ENCODE peak calls at places on chromosomes 6 and 20, in eight cellular contexts. V, N, T, E, C, I, Q and X are unnamed samples.

GRCh38 chr20:18394363-18394762 is 72.5 kb downstream of the DZANK1 start:
- DNase-seq in V (no peak), N (no peak), T (no peak), E (no peak), C (no peak), I (no peak), Q (no peak), X (no peak)

GRCh38 chr20:59159091-59159821 is 4.4 kb upstream of the ZNF831 start:
- DNase-seq in V (no peak), N (no peak), T (no peak), E (no peak), C (no peak), I (no peak), Q (no peak), X (peak)

GRCh38 chr20:63525968-63526367 is 5.4 kb downstream of the PPDPF start:
- DNase-seq in V (no peak), N (no peak), T (no peak), E (no peak), C (no peak), I (no peak), Q (peak), X (no peak)

GRCh38 chr20:33490023-33490933 is at the start of gene CBFA2T2:
- DNase-seq in V (no peak), N (peak), T (no peak), E (no peak), C (peak), I (no peak), Q (no peak), X (peak)

GRCh38 chr6:140912686-140913085 is 1220.0 kb upstream of the GJE1 start:
- DNase-seq in V (no peak), N (no peak), T (no peak), E (no peak), C (no peak), I (no peak), Q (no peak), X (no peak)

GRCh38 chr6:10403385-10404106 is 11.3 kb downstream of the TFAP2A start:
- DNase-seq in V (peak), N (no peak), T (no peak), E (no peak), C (peak), I (no peak), Q (no peak), X (no peak)

GRCh38 chr6:43910638-43911353 is 140.8 kb downstream of the VEGFA start:
- DNase-seq in V (no peak), N (no peak), T (no peak), E (no peak), C (peak), I (no peak), Q (no peak), X (no peak)

GRCh38 chr6:123527406-123527805 is 109.3 kb downstream of the TRDN start:
- DNase-seq in V (no peak), N (no peak), T (no peak), E (no peak), C (no peak), I (no peak), Q (no peak), X (no peak)

GRCh38 chr6:105179244-105180065 is at the start of gene POPDC3:
- DNase-seq in V (no peak), N (no peak), T (peak), E (peak), C (peak), I (no peak), Q (no peak), X (peak)

GRCh38 chr6:44009425-44010321 is 117.6 kb downstream of the MRPL14 start:
- DNase-seq in V (no peak), N (no peak), T (no peak), E (peak), C (peak), I (no peak), Q (no peak), X (no peak)

GRCh38 chr20:32445539-32446273 is 87.6 kb downstream of the ASXL1 start:
- DNase-seq in V (no peak), N (no peak), T (no peak), E (peak), C (no peak), I (no peak), Q (no peak), X (no peak)

GRCh38 chr6:151716446-151717047 is 90.9 kb upstream of the ESR1 start:
- DNase-seq in V (no peak), N (no peak), T (no peak), E (peak), C (no peak), I (peak), Q (no peak), X (peak)

GRCh38 chr6:121666809-121667208 is 231.4 kb downstream of the GJA1 start:
- DNase-seq in V (no peak), N (no peak), T (no peak), E (no peak), C (peak), I (no peak), Q (no peak), X (no peak)

GRCh38 chr6:89122625-89123024 is 4.8 kb upstream of the SRSF12 start:
- DNase-seq in V (no peak), N (no peak), T (no peak), E (no peak), C (peak), I (no peak), Q (no peak), X (no peak)

GRCh38 chr6:142945446-142946180 is 637 bp upstream of the HIVEP2 start:
- DNase-seq in V (peak), N (peak), T (peak), E (peak), C (no peak), I (no peak), Q (peak), X (no peak)

GRCh38 chr20:62320581-62321354 is 18.0 kb downstream of the ADRM1 start:
- DNase-seq in V (no peak), N (no peak), T (no peak), E (no peak), C (no peak), I (peak), Q (no peak), X (no peak)

GRCh38 chr6:30748851-30749540 is 4.6 kb upstream of the IER3 start:
- DNase-seq in V (no peak), N (no peak), T (no peak), E (no peak), C (peak), I (no peak), Q (no peak), X (no peak)

GRCh38 chr6:30749554-30750378 is 5.4 kb upstream of the IER3 start:
- DNase-seq in V (no peak), N (no peak), T (no peak), E (peak), C (no peak), I (no peak), Q (no peak), X (no peak)

GRCh38 chr6:30750379-30750668 is 6.0 kb upstream of the IER3 start:
- DNase-seq in V (no peak), N (no peak), T (no peak), E (no peak), C (no peak), I (no peak), Q (no peak), X (no peak)

GRCh38 chr6:30754631-30755030 is 10.3 kb upstream of the IER3 start:
- DNase-seq in V (no peak), N (no peak), T (no peak), E (no peak), C (peak), I (no peak), Q (no peak), X (no peak)

GRCh38 chr6:30752164-30752927 is 8.0 kb upstream of the IER3 start:
- DNase-seq in V (peak), N (peak), T (no peak), E (peak), C (peak), I (peak), Q (peak), X (no peak)
- TF ChIP-seq POLR2A in V (peak), N (no peak), T (no peak), E (no peak), C (peak), I (no peak), Q (no peak), X (no peak)

DNA sequence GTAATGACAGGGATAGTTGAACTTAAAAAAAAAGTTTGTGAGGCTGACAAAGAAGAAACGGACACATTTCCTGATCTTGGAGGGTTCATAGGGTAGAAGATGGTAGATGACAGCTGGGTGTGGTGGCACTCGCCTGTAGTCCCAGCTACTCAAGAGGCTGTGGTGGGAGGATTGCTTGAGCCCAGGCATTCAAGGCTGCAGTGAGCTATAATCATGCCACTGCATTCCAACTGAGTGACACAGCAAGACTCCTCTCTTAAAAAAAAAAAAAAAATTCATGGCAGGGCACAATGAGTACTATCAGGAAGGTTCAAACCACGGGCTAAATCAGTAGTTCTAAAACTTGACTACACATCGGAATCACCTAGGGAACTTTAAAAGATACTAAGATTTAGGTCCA is 2.0 kb upstream of the MICA start:
- DNase-seq in V (peak), N (peak), T (no peak), E (peak), C (peak), I (no peak), Q (no peak), X (no peak)
- TF ChIP-seq POLR2A in V (peak), N (peak), T (no peak), E (no peak), C (no peak), I (peak), Q (no peak), X (no peak)

DNA sequence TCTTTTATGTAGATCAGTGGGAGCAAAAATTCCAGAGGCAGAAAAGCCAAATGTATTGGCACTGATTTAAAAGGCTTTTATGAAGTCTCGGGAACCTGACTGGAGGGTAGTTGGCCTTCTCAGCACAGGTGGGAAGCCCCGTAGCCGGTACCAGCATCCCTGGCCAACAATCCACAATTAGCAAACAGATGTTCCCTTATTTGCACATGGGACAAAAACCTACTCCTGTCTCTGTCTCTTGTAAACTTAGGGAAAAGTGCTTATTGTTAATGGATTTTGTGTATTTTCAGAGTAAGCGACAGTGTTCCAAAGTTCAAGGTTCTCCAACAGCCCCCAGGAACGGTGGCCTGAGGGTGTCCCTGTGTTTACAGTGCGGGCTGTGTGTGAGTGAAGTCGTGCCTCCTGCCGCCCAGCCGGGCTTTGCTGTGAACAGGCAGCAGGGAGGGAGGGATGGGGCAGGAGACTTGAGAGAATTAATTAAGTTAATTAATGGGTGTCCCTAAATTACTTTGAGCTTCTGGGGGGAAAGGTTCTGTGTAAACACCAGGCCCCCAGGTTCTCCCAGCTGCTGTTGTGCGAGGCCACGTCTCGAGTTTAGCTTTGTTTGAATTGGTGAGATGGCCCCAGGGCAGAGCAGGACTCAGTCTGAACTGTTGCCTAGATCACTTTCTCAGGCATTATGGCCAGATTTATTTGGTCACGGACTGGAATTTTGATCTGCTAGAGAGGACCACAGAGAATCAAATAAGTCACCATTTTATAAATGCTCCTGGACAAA is 3.9 kb downstream of the SYNJ2 start:
- DNase-seq in V (no peak), N (no peak), T (no peak), E (no peak), C (no peak), I (no peak), Q (peak), X (no peak)
- TF ChIP-seq POLR2A in V (no peak), N (no peak), T (no peak), E (no peak), C (no peak), I (no peak), Q (no peak), X (no peak)

GRCh38 chr20:50029697-50030428 is 47.1 kb downstream of the SNAI1 start:
- DNase-seq in V (no peak), N (peak), T (no peak), E (peak), C (peak), I (peak), Q (no peak), X (no peak)
- TF ChIP-seq POLR2A in V (no peak), N (no peak), T (no peak), E (no peak), C (peak), I (peak), Q (no peak), X (no peak)

GRCh38 chr6:37244430-37245310 is 12.9 kb upstream of the TBC1D22B start:
- DNase-seq in V (peak), N (peak), T (no peak), E (peak), C (peak), I (peak), Q (no peak), X (no peak)
- TF ChIP-seq POLR2A in V (no peak), N (no peak), T (no peak), E (peak), C (peak), I (peak), Q (no peak), X (no peak)

DNA sequence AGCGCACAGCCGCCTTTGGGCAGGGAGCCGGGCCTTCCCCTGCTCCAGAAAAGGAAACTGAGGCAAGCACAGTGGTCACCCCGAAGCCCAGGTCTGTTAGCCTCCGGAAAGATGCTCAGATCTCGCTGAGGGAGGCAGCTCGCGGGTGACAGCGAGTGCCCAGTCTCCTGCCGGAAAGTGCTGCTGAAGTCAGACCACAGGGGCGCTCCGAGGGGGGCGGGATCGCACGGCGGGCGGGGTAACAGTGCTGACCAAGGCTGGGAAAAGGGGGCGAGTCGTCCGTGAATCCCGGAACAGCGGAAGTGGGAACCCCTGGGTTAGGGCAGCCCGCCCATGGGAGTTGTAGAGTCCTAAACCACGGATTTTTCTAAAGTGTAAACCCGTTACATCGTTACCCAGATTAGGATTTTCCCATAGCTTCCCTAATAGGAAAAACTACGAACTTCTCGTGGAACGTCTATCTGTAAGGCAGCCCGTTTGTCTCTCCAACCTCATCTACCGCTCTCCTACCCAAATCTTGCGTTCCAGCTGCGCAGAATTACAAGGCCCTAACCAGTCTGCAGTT is 504 bp downstream of the VPS16 start:
- DNase-seq in V (peak), N (peak), T (peak), E (peak), C (peak), I (peak), Q (peak), X (no peak)
- TF ChIP-seq POLR2A in V (no peak), N (no peak), T (no peak), E (no peak), C (no peak), I (no peak), Q (no peak), X (no peak)

GRCh38 chr20:47603260-47603659 is 101.6 kb downstream of the NCOA3 start:
- DNase-seq in V (no peak), N (no peak), T (no peak), E (no peak), C (no peak), I (no peak), Q (no peak), X (no peak)

GRCh38 chr20:47607208-47607613 is 105.5 kb downstream of the NCOA3 start:
- DNase-seq in V (no peak), N (no peak), T (no peak), E (no peak), C (peak), I (no peak), Q (no peak), X (no peak)

GRCh38 chr20:47605673-47606413 is 104.2 kb downstream of the NCOA3 start:
- DNase-seq in V (no peak), N (no peak), T (no peak), E (no peak), C (no peak), I (no peak), Q (no peak), X (no peak)

GRCh38 chr20:47610247-47610944 is 108.7 kb downstream of the NCOA3 start:
- DNase-seq in V (no peak), N (peak), T (no peak), E (no peak), C (peak), I (no peak), Q (no peak), X (no peak)

GRCh38 chr20:47606414-47607207 is 104.9 kb downstream of the NCOA3 start:
- DNase-seq in V (no peak), N (no peak), T (no peak), E (no peak), C (no peak), I (no peak), Q (no peak), X (no peak)
- TF ChIP-seq POLR2A in V (no peak), N (no peak), T (no peak), E (no peak), C (no peak), I (no peak), Q (no peak), X (no peak)

GRCh38 chr20:6489361-6490154 is 277.9 kb upstream of the BMP2 start:
- DNase-seq in V (no peak), N (no peak), T (no peak), E (no peak), C (no peak), I (no peak), Q (no peak), X (no peak)
- TF ChIP-seq POLR2A in V (no peak), N (no peak), T (no peak), E (no peak), C (no peak), I (no peak), Q (no peak), X (no peak)

GRCh38 chr6:13260831-13261230 is 67.5 kb downstream of the TBC1D7 start:
- DNase-seq in V (no peak), N (no peak), T (no peak), E (no peak), C (no peak), I (no peak), Q (no peak), X (no peak)

GRCh38 chr6:13260116-13260598 is 68.2 kb downstream of the TBC1D7 start:
- DNase-seq in V (no peak), N (no peak), T (no peak), E (no peak), C (no peak), I (no peak), Q (no peak), X (no peak)

GRCh38 chr6:13261464-13261994 is 66.8 kb downstream of the TBC1D7 start:
- DNase-seq in V (no peak), N (no peak), T (no peak), E (no peak), C (no peak), I (no peak), Q (peak), X (no peak)

GRCh38 chr6:13262302-13263006 is 65.9 kb downstream of the TBC1D7 start:
- DNase-seq in V (no peak), N (no peak), T (no peak), E (no peak), C (no peak), I (no peak), Q (no peak), X (no peak)

GRCh38 chr6:13263669-13264068 is 64.7 kb downstream of the TBC1D7 start:
- DNase-seq in V (no peak), N (no peak), T (no peak), E (no peak), C (no peak), I (no peak), Q (no peak), X (no peak)
- TF ChIP-seq POLR2A in V (no peak), N (no peak), T (no peak), E (no peak), C (no peak), I (no peak), Q (no peak), X (no peak)

GRCh38 chr6:137216875-137217553 is 2.2 kb downstream of the IFNGR1 start:
- DNase-seq in V (peak), N (no peak), T (no peak), E (no peak), C (no peak), I (no peak), Q (peak), X (no peak)
- TF ChIP-seq POLR2A in V (peak), N (no peak), T (no peak), E (no peak), C (no peak), I (no peak), Q (peak), X (no peak)